ENCODE peak calls at places on chromosomes 12 and 14, in six cellular contexts. F is CD4-positive, alpha-beta T cell; P is mucosa of descending colon; Y is GM20000; E is MCF 10A; L is Caco-2. A is an unnamed sample.

GRCh38 chr12:108055135-108055534 is 74.0 kb upstream of the WSCD2 start:
- DNase-seq in F (no peak), P (no peak), Y (no peak), E (no peak), L (no peak), A (no peak)

GRCh38 chr12:71160585-71160984 is 2.8 kb upstream of the TSPAN8 start:
- DNase-seq in F (no peak), P (no peak), Y (no peak), E (peak), L (no peak), A (no peak)

GRCh38 chr12:50110127-50110761 is 1.8 kb upstream of the COX14 start:
- DNase-seq in F (no peak), P (peak), Y (peak), E (peak), L (peak), A (peak)

GRCh38 chr12:83896416-83896815 is 1016.2 kb downstream of the SLC6A15 start:
- DNase-seq in F (no peak), P (no peak), Y (no peak), E (no peak), L (no peak), A (no peak)

GRCh38 chr14:79947440-79947839 is 263.9 kb downstream of the DIO2 start:
- DNase-seq in F (no peak), P (no peak), Y (no peak), E (no peak), L (no peak), A (no peak)

GRCh38 chr14:29842228-29842627 is 85.4 kb downstream of the PRKD1 start:
- DNase-seq in F (no peak), P (no peak), Y (no peak), E (no peak), L (no peak), A (no peak)

GRCh38 chr12:123140675-123141614 is 9.9 kb downstream of the PITPNM2 start:
- DNase-seq in F (no peak), P (peak), Y (no peak), E (no peak), L (no peak), A (no peak)

GRCh38 chr14:73283592-73284379 is 46.5 kb downstream of the PAPLN start:
- DNase-seq in F (no peak), P (no peak), Y (no peak), E (no peak), L (no peak), A (peak)

GRCh38 chr12:116592116-116592637 is 33.0 kb downstream of the MAP1LC3B2 start:
- DNase-seq in F (no peak), P (peak), Y (no peak), E (no peak), L (peak), A (no peak)

GRCh38 chr12:5022465-5023061 is 21.1 kb upstream of the KCNA5 start:
- DNase-seq in F (peak), P (peak), Y (peak), E (peak), L (no peak), A (peak)

GRCh38 chr14:80271389-80271788 is 60.1 kb upstream of the DIO2 start:
- DNase-seq in F (no peak), P (no peak), Y (no peak), E (no peak), L (no peak), A (no peak)

GRCh38 chr12:107375231-107375630 is 281.9 kb upstream of the CRY1 start:
- DNase-seq in F (no peak), P (no peak), Y (no peak), E (no peak), L (no peak), A (no peak)

GRCh38 chr14:55438066-55438683 is 2.2 kb downstream of the TBPL2 start:
- DNase-seq in F (no peak), P (no peak), Y (peak), E (peak), L (no peak), A (peak)

GRCh38 chr12:29692237-29692636 is 91.5 kb downstream of the TMTC1 start:
- DNase-seq in F (no peak), P (no peak), Y (no peak), E (no peak), L (no peak), A (no peak)

GRCh38 chr12:66514581-66514980 is 164.3 kb downstream of the GRIP1 start:
- DNase-seq in F (no peak), P (no peak), Y (no peak), E (peak), L (no peak), A (no peak)

GRCh38 chr14:91317381-91318313 is 73.1 kb upstream of the GPR68 start:
- DNase-seq in F (peak), P (peak), Y (no peak), E (peak), L (no peak), A (no peak)

DNA sequence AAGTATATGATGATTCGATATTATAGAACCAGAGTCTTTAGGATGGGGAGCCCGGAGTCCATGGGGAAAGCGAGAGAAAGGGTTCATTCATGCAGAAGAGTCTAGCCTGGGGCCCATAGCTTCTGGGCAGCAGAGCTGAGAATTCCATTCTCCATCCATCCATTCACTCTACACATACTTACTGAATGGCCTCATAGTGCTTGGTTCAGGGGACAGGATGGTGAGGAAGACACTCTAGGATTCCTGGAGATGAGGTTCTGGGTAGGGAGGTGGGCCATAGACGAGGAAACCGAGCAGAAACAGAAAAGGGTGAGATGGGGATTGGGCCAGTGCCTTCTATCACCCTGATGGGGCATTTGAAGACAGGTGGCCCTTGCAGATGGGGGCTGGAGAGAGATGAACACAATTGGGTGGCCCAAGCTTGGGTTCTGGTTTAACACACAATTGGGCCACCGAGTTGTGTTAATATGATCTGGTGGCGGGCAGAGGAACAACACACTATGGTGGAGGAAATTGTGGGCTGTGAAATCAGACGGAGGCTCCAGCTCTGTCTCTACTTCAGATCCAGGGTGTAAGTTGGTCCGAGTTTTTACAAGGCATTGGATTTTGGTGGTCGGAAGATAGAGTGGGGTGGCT is 5.4 kb downstream of the KRT86 start:
- DNase-seq in F (no peak), P (no peak), Y (no peak), E (no peak), L (no peak), A (no peak)
- TF ChIP-seq CTCF in F (no peak), P (no peak), Y (no peak), E (no peak), L (no peak), A (no peak)

DNA sequence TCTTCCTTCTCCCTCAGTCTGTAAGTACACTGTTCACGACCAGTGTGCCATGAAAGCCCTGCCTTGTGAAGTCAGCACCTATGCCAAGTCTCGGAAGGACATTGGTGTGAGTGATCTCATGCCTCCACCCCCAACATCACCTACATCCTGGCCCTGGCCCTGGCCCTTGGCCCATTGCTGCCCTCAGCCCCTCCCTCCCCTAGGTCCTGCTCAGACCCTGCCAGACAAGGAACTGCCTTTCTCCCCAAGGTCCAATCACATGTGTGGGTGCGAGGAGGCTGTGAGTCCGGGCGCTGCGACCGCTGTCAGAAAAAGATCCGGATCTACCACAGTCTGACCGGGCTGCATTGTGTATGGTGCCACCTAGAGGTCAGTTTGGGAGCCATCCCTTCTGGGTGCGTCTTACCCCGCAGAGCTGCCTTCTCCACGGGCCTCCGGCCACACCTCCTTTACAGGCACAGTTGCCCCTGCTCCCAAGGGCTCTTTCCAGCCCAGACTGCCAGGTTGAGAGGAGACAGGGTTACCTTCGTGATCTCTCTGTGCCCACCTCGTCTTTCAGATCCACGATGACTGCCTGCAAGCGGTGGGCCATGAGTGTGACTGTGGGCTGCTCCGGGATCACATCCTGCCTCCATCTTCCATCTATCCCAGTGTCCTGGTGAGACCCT is 9.2 kb downstream of the DGKA start:
- DNase-seq in F (peak), P (peak), Y (peak), E (peak), L (peak), A (peak)
- TF ChIP-seq CTCF in F (peak), P (peak), Y (peak), E (peak), L (peak), A (peak)

GRCh38 chr12:102051431-102051965 is 10.3 kb downstream of the WASHC3 start:
- DNase-seq in F (no peak), P (no peak), Y (no peak), E (no peak), L (no peak), A (no peak)

GRCh38 chr12:102054345-102054744 is 7.4 kb downstream of the WASHC3 start:
- DNase-seq in F (no peak), P (no peak), Y (no peak), E (no peak), L (no peak), A (no peak)

GRCh38 chr12:102050660-102051430 is 10.9 kb downstream of the WASHC3 start:
- DNase-seq in F (no peak), P (no peak), Y (no peak), E (no peak), L (no peak), A (no peak)

GRCh38 chr12:102052192-102053061 is 9.4 kb downstream of the WASHC3 start:
- DNase-seq in F (no peak), P (no peak), Y (no peak), E (no peak), L (no peak), A (no peak)

GRCh38 chr12:102053062-102053349 is 8.8 kb downstream of the WASHC3 start:
- DNase-seq in F (no peak), P (no peak), Y (no peak), E (no peak), L (no peak), A (no peak)
- TF ChIP-seq CTCF in F (no peak), P (no peak), Y (no peak), E (no peak), L (no peak), A (no peak)

GRCh38 chr14:47678157-47678556 is 2.8 kb upstream of the MDGA2 start:
- DNase-seq in F (no peak), P (no peak), Y (no peak), E (peak), L (no peak), A (no peak)
- TF ChIP-seq CTCF in F (no peak), P (no peak), Y (no peak), E (no peak), L (peak), A (no peak)

GRCh38 chr14:64298773-64299172 is 4.6 kb upstream of the ESR2 start:
- DNase-seq in F (no peak), P (no peak), Y (no peak), E (no peak), L (no peak), A (no peak)
- TF ChIP-seq CTCF in F (no peak), P (no peak), Y (no peak), E (no peak), L (peak), A (no peak)

DNA sequence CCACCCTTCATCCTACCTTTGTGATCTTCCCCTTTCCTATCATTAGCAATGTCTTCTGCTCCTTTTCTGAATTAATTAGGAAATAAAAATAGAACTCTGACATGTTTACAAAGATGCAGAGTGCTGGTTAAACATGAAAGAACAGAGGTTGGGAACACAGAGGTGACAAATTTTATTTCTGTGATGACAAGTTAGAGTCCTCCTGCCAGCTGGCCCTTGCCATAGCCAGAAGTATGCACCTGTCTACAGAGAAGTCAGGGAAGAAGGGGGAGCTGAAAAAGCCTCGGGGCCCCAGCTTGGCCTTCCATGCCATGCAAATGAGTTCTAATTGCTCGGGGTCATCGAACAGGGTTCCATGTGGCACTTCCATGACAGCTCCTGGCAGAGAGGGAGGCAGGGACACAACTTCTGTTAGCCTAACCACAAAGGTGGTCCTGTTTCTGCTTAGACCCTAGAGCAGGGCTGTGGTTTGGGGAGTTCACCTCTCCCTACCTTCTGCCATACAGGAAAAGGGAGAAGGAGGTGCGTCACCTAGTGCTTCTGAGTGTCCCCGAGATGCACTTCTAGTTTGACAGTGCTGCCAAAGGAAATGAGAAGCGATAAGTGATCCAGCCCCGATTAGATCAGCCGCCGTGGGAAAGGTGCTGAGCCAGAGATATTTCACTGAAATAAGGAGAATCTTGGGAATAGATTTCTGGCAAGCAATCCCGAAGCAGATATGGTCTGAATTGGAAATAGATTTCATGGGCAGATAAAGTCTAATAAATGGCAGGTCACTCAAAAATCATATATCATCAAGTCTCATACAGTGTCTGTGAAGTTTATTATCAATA is 155.7 kb upstream of the FOXN3 start:
- DNase-seq in F (no peak), P (no peak), Y (no peak), E (no peak), L (no peak), A (no peak)
- TF ChIP-seq CTCF in F (no peak), P (no peak), Y (no peak), E (no peak), L (no peak), A (no peak)

A was measured in nephron progenitor cell.